ENCODE peak calls at places on chromosome 13, in five cellular contexts. S is NB4, B is fibroblast of lung, M is NCI-H1092, E is GM12891. F is an unnamed sample.

GRCh38 chr13:54614729-54615128 is 1586.1 kb downstream of the OLFM4 start:
- DNase-seq in M (peak), B (no peak), S (no peak), E (no peak), F (no peak)

GRCh38 chr13:48769107-48769704 is 115.5 kb downstream of the CYSLTR2 start:
- DNase-seq in M (peak), S (peak), B (peak), E (peak), F (peak)

GRCh38 chr13:112160558-112160957 is 93.6 kb downstream of the SOX1 start:
- DNase-seq in E (no peak), M (peak), B (no peak), S (no peak), F (no peak)

GRCh38 chr13:106156468-106156867 is 379.0 kb downstream of the EFNB2 start:
- DNase-seq in S (no peak), E (no peak), M (no peak), B (peak), F (no peak)

GRCh38 chr13:31207630-31208549 is 8.1 kb downstream of the B3GLCT start:
- DNase-seq in S (no peak), B (peak), E (no peak), M (peak), F (no peak)

GRCh38 chr13:99363949-99364348 is 56.8 kb upstream of the GPR183 start:
- DNase-seq in M (no peak), B (no peak), S (no peak), E (no peak), F (no peak)

GRCh38 chr13:32391101-32391620 is 36.8 kb downstream of the N4BP2L1 start:
- DNase-seq in M (no peak), E (no peak), B (no peak), S (peak), F (no peak)

GRCh38 chr13:111922086-111922485 is 144.9 kb upstream of the SOX1 start:
- DNase-seq in E (no peak), M (no peak), B (no peak), S (no peak), F (no peak)

GRCh38 chr13:24842533-24843278 is 78.7 kb downstream of the RNF17 start:
- DNase-seq in M (no peak), E (no peak), S (peak), B (peak), F (no peak)

GRCh38 chr13:51222510-51223283 is 499 bp downstream of the FAM124A start:
- DNase-seq in B (peak), M (no peak), E (no peak), S (peak), F (no peak)

GRCh38 chr13:73900591-73900990 is 233.6 kb downstream of the KLF12 start:
- DNase-seq in E (no peak), S (no peak), M (no peak), B (peak), F (no peak)

GRCh38 chr13:29508130-29508873 is 87.2 kb downstream of the SLC7A1 start:
- DNase-seq in E (peak), B (peak), M (peak), S (peak), F (no peak)

GRCh38 chr13:45681101-45681500 is 21.0 kb upstream of the CBY2 start:
- DNase-seq in B (peak), M (no peak), E (no peak), S (no peak), F (no peak)

GRCh38 chr13:103282571-103283450 is 216.6 kb upstream of the SLC10A2 start:
- DNase-seq in E (no peak), B (peak), M (no peak), S (no peak), F (no peak)

GRCh38 chr13:34346626-34347025 is 528.7 kb downstream of the RFC3 start:
- DNase-seq in M (no peak), B (peak), S (no peak), E (no peak), F (no peak)

GRCh38 chr13:95181586-95181985 is 119.7 kb downstream of the ABCC4 start:
- DNase-seq in E (peak), M (no peak), S (no peak), B (no peak), F (no peak)

GRCh38 chr13:93080587-93080986 is 146.0 kb upstream of the GPC6 start:
- DNase-seq in B (peak), M (no peak), E (no peak), S (no peak), F (no peak)

GRCh38 chr13:105334211-105334610 is 1201.3 kb downstream of the EFNB2 start:
- DNase-seq in B (peak), S (no peak), M (no peak), E (no peak), F (no peak)

GRCh38 chr13:43583331-43583730 is 203.4 kb downstream of the ENOX1 start:
- DNase-seq in S (no peak), M (no peak), E (no peak), B (no peak), F (no peak)

GRCh38 chr13:93847162-93847561 is 620.6 kb downstream of the GPC6 start:
- DNase-seq in E (no peak), S (peak), B (peak), M (no peak), F (no peak)

GRCh38 chr13:82323101-82323500 is 1559.2 kb downstream of the SLITRK1 start:
- DNase-seq in S (no peak), B (no peak), M (no peak), E (no peak), F (no peak)

GRCh38 chr13:91567485-91568207 is 169.2 kb downstream of the GPC5 start:
- DNase-seq in E (no peak), B (no peak), M (no peak), S (no peak), F (no peak)

GRCh38 chr13:23289917-23290357 is 109.2 kb downstream of the SGCG start:
- DNase-seq in B (peak), S (no peak), E (no peak), M (peak), F (no peak)

GRCh38 chr13:40233731-40234195 is 432.7 kb downstream of the FOXO1 start:
- DNase-seq in S (no peak), B (no peak), M (no peak), E (no peak), F (no peak)

GRCh38 chr13:44299142-44299541 is 74.5 kb upstream of the SERP2 start:
- DNase-seq in B (peak), S (no peak), M (no peak), E (no peak), F (no peak)

GRCh38 chr13:30739646-30740642 is 4.6 kb downstream of the ALOX5AP start:
- DNase-seq in B (peak), S (peak), M (no peak), E (no peak), F (peak)

GRCh38 chr13:111393221-111393790 is 72.9 kb downstream of the TEX29 start:
- DNase-seq in B (no peak), S (no peak), E (no peak), M (no peak), F (no peak)

GRCh38 chr13:51153527-51153926 is 42.5 kb upstream of the C13orf42 start:
- DNase-seq in M (no peak), S (no peak), E (no peak), B (peak), F (no peak)

GRCh38 chr13:23980160-23980551 is 82.9 kb upstream of the C1QTNF9B start:
- DNase-seq in S (peak), M (peak), B (peak), E (peak), F (peak)

GRCh38 chr13:43720780-43721397 is 65.9 kb downstream of the ENOX1 start:
- DNase-seq in S (no peak), E (no peak), M (no peak), B (no peak), F (no peak)

GRCh38 chr13:46031581-46032263 is 20.8 kb downstream of the ZC3H13 start:
- DNase-seq in S (no peak), B (peak), E (no peak), M (no peak), F (no peak)

GRCh38 chr13:95641291-95641811 is 3.2 kb downstream of the DZIP1 start:
- DNase-seq in E (no peak), S (no peak), M (no peak), B (peak), F (no peak)

GRCh38 chr13:112974676-112975075 is 5.7 kb downstream of the MCF2L start:
- DNase-seq in E (no peak), S (no peak), M (no peak), B (no peak), F (no peak)